ENCODE peak calls at places on chromosome 10, in four cellular contexts. F is cardiac muscle cell, U is AG04450, P is heart left ventricle. X is an unnamed sample.

GRCh38 chr10:15346440-15347141 is 24.5 kb downstream of the FAM171A1 start:
- DNase-seq in U (no peak), F (peak; percentile 85), P (peak; percentile 62), X (no peak)

GRCh38 chr10:60801538-60801937 is 23.3 kb downstream of the CDK1 start:
- DNase-seq in F (peak; percentile 42), U (no peak), P (no peak), X (no peak)

GRCh38 chr10:17816208-17816607 is 7.1 kb downstream of the MRC1 start:
- DNase-seq in U (no peak), P (no peak), F (no peak), X (no peak)

GRCh38 chr10:128566376-128566968 is 440.2 kb upstream of the MKI67 start:
- DNase-seq in P (no peak), U (no peak), F (no peak), X (no peak)

GRCh38 chr10:127486355-127486754 is 62.8 kb upstream of the NPS start:
- DNase-seq in P (no peak), U (no peak), F (no peak), X (no peak)

GRCh38 chr10:4763960-4764428 is 62.0 kb upstream of the AKR1E2 start:
- DNase-seq in P (no peak), U (peak; percentile 44), F (peak; percentile 60), X (no peak)

GRCh38 chr10:124668517-124669051 is 75.6 kb downstream of the FAM53B start:
- DNase-seq in F (no peak), P (no peak), U (no peak), X (no peak)

GRCh38 chr10:93954726-93955363 is 38.9 kb upstream of the PLCE1 start:
- DNase-seq in U (no peak), F (no peak), P (no peak), X (no peak)

GRCh38 chr10:48684792-48685651 is at the start of gene WDFY4:
- DNase-seq in F (no peak), U (no peak), P (peak; percentile 55), X (no peak)

GRCh38 chr10:79336739-79337138 is 10.5 kb upstream of the PPIF start:
- DNase-seq in F (no peak), P (no peak), U (no peak), X (no peak)

GRCh38 chr10:76033457-76034196 is 602.2 kb downstream of the LRMDA start:
- DNase-seq in F (no peak), P (no peak), U (no peak), X (no peak)

GRCh38 chr10:132904169-132904813 is 38.1 kb downstream of the CFAP46 start:
- DNase-seq in P (peak; percentile 5), U (no peak), F (peak; percentile 42), X (peak; percentile 9)

GRCh38 chr10:73509695-73510094 is 13.9 kb upstream of the PPP3CB start:
- DNase-seq in P (no peak), F (no peak), U (no peak), X (no peak)

GRCh38 chr10:80094236-80094635 is 15.8 kb downstream of the TMEM254 start:
- DNase-seq in P (no peak), F (no peak), U (no peak), X (no peak)

GRCh38 chr10:100793055-100793454 is 47.7 kb downstream of the PAX2 start:
- DNase-seq in F (no peak), P (no peak), U (no peak), X (no peak)
- TF ChIP-seq CTCF in F (no peak), P (no peak), U (no peak), X (no peak)

DNA sequence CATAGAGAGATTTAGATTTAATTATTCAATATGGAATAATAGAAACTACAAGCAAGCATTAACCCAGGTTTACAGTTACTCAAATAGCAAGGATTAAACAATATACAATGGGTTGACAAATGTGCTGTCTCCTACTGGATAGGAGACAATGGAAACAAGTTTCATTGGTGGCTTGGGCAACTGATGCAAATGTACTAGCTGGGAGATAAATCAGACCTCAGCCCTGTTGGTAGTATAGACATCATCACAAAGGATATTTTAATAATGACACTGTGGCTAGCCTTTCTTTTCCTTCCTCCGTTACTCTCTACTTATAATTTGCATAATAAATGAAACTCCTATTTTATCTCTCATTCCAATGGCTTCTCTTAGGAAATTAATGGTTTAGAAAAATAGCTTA is 96.5 kb upstream of the DKK1 start:
- DNase-seq in U (no peak), F (no peak), P (no peak), X (no peak)
- H3K9me3 ChIP-seq in U (no peaks in the 10 kb centered on the region), F (no peaks in the 10 kb centered on the region), P (no peaks in the 10 kb centered on the region), X (no peaks in the 10 kb centered on the region)

GRCh38 chr10:101217450-101218281 is 11.6 kb downstream of the LBX1 start:
- DNase-seq in P (peak; percentile 10), F (peak; percentile 50), U (no peak), X (no peak)
- TF ChIP-seq CTCF in P (peak; percentile 38), F (peak; percentile 43), U (peak; percentile 39), X (peak; percentile 17)

DNA sequence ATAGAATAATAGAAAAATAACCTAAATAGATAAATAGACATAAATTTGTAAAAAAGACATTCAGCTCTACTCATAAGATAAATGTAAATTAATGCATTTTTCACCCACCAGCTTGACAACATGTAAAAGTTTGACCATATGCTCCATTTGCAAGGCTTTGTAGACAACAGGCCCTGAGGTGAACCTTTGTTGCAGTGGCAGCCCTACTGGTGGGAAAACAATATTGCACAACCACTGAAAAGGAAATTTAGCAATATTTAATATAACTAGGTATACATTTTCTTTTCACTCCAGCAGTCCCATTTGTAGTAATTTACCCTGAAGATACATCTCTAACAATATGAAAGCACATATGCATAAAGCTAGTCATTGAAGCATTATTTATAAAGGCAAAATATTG is 39.0 kb upstream of the ADRA2A start:
- DNase-seq in U (no peak), P (no peak), F (peak; percentile 10), X (no peak)
- H3K9me3 ChIP-seq in U (peaks cover 8% of the 10 kb centered on the region), P (no peaks in the 10 kb centered on the region), F (no peaks in the 10 kb centered on the region), X (no peaks in the 10 kb centered on the region)

GRCh38 chr10:43093423-43094090 is 16.7 kb downstream of the RET start:
- DNase-seq in U (no peak), P (no peak), F (no peak), X (no peak)
- TF ChIP-seq CTCF in U (no peak), P (peak; percentile 23), F (peak; percentile 11), X (no peak)

GRCh38 chr10:131516285-131516684 is 204.8 kb upstream of the TCERG1L start:
- DNase-seq in U (no peak), P (no peak), F (no peak), X (no peak)
- H3K9me3 ChIP-seq in U (peaks cover 83% of the 10 kb centered on the region), P (no peaks in the 10 kb centered on the region), F (no peaks in the 10 kb centered on the region), X (no peaks in the 10 kb centered on the region)

DNA sequence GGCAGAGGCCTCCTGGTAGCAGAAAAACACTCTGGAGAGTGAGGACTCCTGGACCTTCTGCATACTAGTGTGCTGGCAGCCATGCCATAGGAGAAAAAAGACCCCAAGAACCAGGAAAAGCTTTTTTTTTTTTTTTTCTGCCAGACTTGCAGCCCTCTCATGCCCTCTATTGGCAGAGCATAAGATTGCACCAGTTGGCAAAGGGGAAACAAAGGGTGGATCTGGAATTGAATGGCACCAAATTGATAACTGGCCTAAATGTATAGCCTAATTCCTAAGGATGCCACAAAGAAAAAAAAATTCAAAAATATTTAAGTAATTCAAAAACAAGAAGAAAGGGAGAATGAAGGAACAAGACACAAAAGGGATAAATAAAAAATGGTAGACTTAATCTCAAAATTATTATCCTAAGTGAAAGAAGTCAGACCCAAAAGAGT is 112.5 kb upstream of the GHITM start:
- DNase-seq in U (no peak), F (peak; percentile 27), P (no peak), X (no peak)
- TF ChIP-seq CTCF in U (peak; percentile 62), F (peak; percentile 83), P (peak; percentile 60), X (peak; percentile 83)

GRCh38 chr10:123527122-123527521 is 139.0 kb upstream of the GPR26 start:
- DNase-seq in P (no peak), U (no peak), F (no peak), X (no peak)
- H3K9me3 ChIP-seq in P (no peaks in the 10 kb centered on the region), U (peaks cover 26% of the 10 kb centered on the region), F (no peaks in the 10 kb centered on the region), X (no peaks in the 10 kb centered on the region)